ENCODE peak calls at places on chromosomes 2 and 18, in eight cellular contexts. Y is posterior cingulate gyrus, B is AG09319, Q is frontal cortex, O is ELR, L is HEK293T, D is GM06990, X is hepatocyte. J is an unnamed sample.
A peak's percentile ranks its signal among the peaks of the same experiment; 100 is the strongest.

GRCh38 chr2:70534183-70534836 is 19.3 kb downstream of the TGFA start:
- DNase-seq in Q (no peak), B (no peak), D (no peak), Y (no peak), O (no peak), L (no peak), X (no peak), J (no peak)

GRCh38 chr2:27857417-27858172 is 32.6 kb downstream of the RBKS start:
- DNase-seq in L (no peak), Q (no peak), X (no peak), Y (no peak), B (no peak), D (no peak), O (peak; percentile 87), J (no peak)

GRCh38 chr2:1772868-1773267 is 28.6 kb upstream of the PXDN start:
- DNase-seq in Y (no peak), O (no peak), B (no peak), L (no peak), X (no peak), D (no peak), Q (no peak), J (no peak)

GRCh38 chr18:35334183-35334582 is 10.0 kb downstream of the ZNF24 start:
- DNase-seq in L (no peak), X (no peak), Y (no peak), B (no peak), O (no peak), Q (no peak), D (no peak), J (no peak)

GRCh38 chr2:217872319-217872718 is 130.5 kb downstream of the TNS1 start:
- DNase-seq in Q (no peak), B (no peak), L (no peak), O (no peak), D (no peak), Y (no peak), X (no peak), J (no peak)

GRCh38 chr18:8787764-8788163 is 82.4 kb downstream of the MTCL1 start:
- DNase-seq in Q (peak; percentile 52), D (no peak), O (no peak), B (no peak), X (no peak), L (no peak), Y (no peak), J (no peak)

GRCh38 chr2:48250943-48251342 is 279.0 kb upstream of the STON1 start:
- DNase-seq in B (no peak), Q (no peak), L (no peak), Y (no peak), O (no peak), X (no peak), D (no peak), J (no peak)

GRCh38 chr2:85584354-85584856 is at the start of gene VAMP5:
- DNase-seq in Q (peak; percentile 49), D (peak; percentile 64), X (peak; percentile 80), O (peak; percentile 55), Y (no peak), L (no peak), B (no peak), J (no peak)

GRCh38 chr2:9753665-9754531 is 89.4 kb upstream of the TAF1B start:
- DNase-seq in Y (no peak), Q (no peak), L (no peak), B (no peak), O (no peak), D (no peak), X (no peak), J (no peak)

GRCh38 chr2:190637331-190637734 is 11.6 kb upstream of the NAB1 start:
- DNase-seq in Y (no peak), L (no peak), X (no peak), D (no peak), Q (no peak), B (no peak), O (peak; percentile 36), J (no peak)

GRCh38 chr2:177265834-177266817 is 1.6 kb upstream of the NFE2L2 start:
- DNase-seq in O (no peak), L (no peak), X (peak; percentile 48), B (no peak), Q (no peak), D (peak; percentile 25), Y (no peak), J (no peak)

J was measured in dorsolateral prefrontal cortex.